ENCODE peak calls at places on chromosome 3, in nine cellular contexts. One of them, this sample, is unnamed.

GRCh38 chr3:54217828-54218227 is 95.5 kb downstream of the CACNA2D3 start:
- DNase-seq in RPMI7951: no peak
- DNase-seq in glomerular endothelial cell: no peak
- DNase-seq in left ventricle myocardium inferior: no peak
- DNase-seq in heart right ventricle: no peak
- DNase-seq in NCI-H2171 treated with DMSO at 0.1 percent for 48 hours: no peak
- DNase-seq in BJ: no peak
- DNase-seq in stimulated activated CD8-positive, alpha-beta memory T cell treated with anti-CD3 and anti-CD28 coated beads, Interleukin-15, amount 100 ng/mL, for 4 hours: no peak
- DNase-seq in T follicular helper cell: no peak
- DNase-seq in this sample: no peak

GRCh38 chr3:16516695-16517481 is 3.4 kb upstream of the RFTN1 start:
- DNase-seq in NCI-H2171 treated with DMSO at 0.1 percent for 48 hours: peak; percentile 53
- DNase-seq in RPMI7951: peak; percentile 72
- DNase-seq in T follicular helper cell: no peak
- DNase-seq in stimulated activated CD8-positive, alpha-beta memory T cell treated with anti-CD3 and anti-CD28 coated beads, Interleukin-15, amount 100 ng/mL, for 4 hours: no peak
- DNase-seq in heart right ventricle: peak; percentile 55
- DNase-seq in left ventricle myocardium inferior: peak; percentile 41
- DNase-seq in glomerular endothelial cell: peak; percentile 45
- DNase-seq in BJ: no peak
- DNase-seq in this sample: peak; percentile 70

GRCh38 chr3:108346301-108346989 is 50.1 kb downstream of the HHLA2 start:
- DNase-seq in RPMI7951: no peak
- DNase-seq in left ventricle myocardium inferior: no peak
- DNase-seq in BJ: no peak
- DNase-seq in stimulated activated CD8-positive, alpha-beta memory T cell treated with anti-CD3 and anti-CD28 coated beads, Interleukin-15, amount 100 ng/mL, for 4 hours: no peak
- DNase-seq in glomerular endothelial cell: no peak
- DNase-seq in T follicular helper cell: no peak
- DNase-seq in NCI-H2171 treated with DMSO at 0.1 percent for 48 hours: peak; percentile 35
- DNase-seq in heart right ventricle: no peak
- DNase-seq in this sample: no peak

GRCh38 chr3:73203633-73204032 is 142.2 kb downstream of the EBLN2 start:
- DNase-seq in glomerular endothelial cell: no peak
- DNase-seq in NCI-H2171 treated with DMSO at 0.1 percent for 48 hours: no peak
- DNase-seq in heart right ventricle: no peak
- DNase-seq in stimulated activated CD8-positive, alpha-beta memory T cell treated with anti-CD3 and anti-CD28 coated beads, Interleukin-15, amount 100 ng/mL, for 4 hours: no peak
- DNase-seq in RPMI7951: no peak
- DNase-seq in T follicular helper cell: no peak
- DNase-seq in left ventricle myocardium inferior: no peak
- DNase-seq in BJ: no peak
- DNase-seq in this sample: no peak

GRCh38 chr3:130379274-130379673 is 33.8 kb downstream of the COL6A5 start:
- DNase-seq in BJ: no peak
- DNase-seq in RPMI7951: peak; percentile 6
- DNase-seq in T follicular helper cell: no peak
- DNase-seq in stimulated activated CD8-positive, alpha-beta memory T cell treated with anti-CD3 and anti-CD28 coated beads, Interleukin-15, amount 100 ng/mL, for 4 hours: no peak
- DNase-seq in NCI-H2171 treated with DMSO at 0.1 percent for 48 hours: no peak
- DNase-seq in glomerular endothelial cell: no peak
- DNase-seq in left ventricle myocardium inferior: no peak
- DNase-seq in heart right ventricle: no peak
- DNase-seq in this sample: no peak

GRCh38 chr3:23884481-23884880 is 32.3 kb downstream of the NKIRAS1 start:
- DNase-seq in stimulated activated CD8-positive, alpha-beta memory T cell treated with anti-CD3 and anti-CD28 coated beads, Interleukin-15, amount 100 ng/mL, for 4 hours: no peak
- DNase-seq in heart right ventricle: no peak
- DNase-seq in RPMI7951: no peak
- DNase-seq in NCI-H2171 treated with DMSO at 0.1 percent for 48 hours: no peak
- DNase-seq in glomerular endothelial cell: no peak
- DNase-seq in left ventricle myocardium inferior: no peak
- DNase-seq in BJ: no peak
- DNase-seq in T follicular helper cell: no peak
- DNase-seq in this sample: no peak

GRCh38 chr3:107241217-107241616 is 136.0 kb upstream of the CCDC54 start:
- DNase-seq in stimulated activated CD8-positive, alpha-beta memory T cell treated with anti-CD3 and anti-CD28 coated beads, Interleukin-15, amount 100 ng/mL, for 4 hours: no peak
- DNase-seq in BJ: no peak
- DNase-seq in glomerular endothelial cell: no peak
- DNase-seq in heart right ventricle: peak; percentile 47
- DNase-seq in left ventricle myocardium inferior: peak; percentile 24
- DNase-seq in NCI-H2171 treated with DMSO at 0.1 percent for 48 hours: peak; percentile 56
- DNase-seq in RPMI7951: peak; percentile 24
- DNase-seq in T follicular helper cell: no peak
- DNase-seq in this sample: peak; percentile 27

GRCh38 chr3:113277414-113277813 is 66.1 kb downstream of the BOC start:
- DNase-seq in heart right ventricle: no peak
- DNase-seq in NCI-H2171 treated with DMSO at 0.1 percent for 48 hours: no peak
- DNase-seq in T follicular helper cell: no peak
- DNase-seq in left ventricle myocardium inferior: no peak
- DNase-seq in BJ: no peak
- DNase-seq in glomerular endothelial cell: no peak
- DNase-seq in RPMI7951: no peak
- DNase-seq in stimulated activated CD8-positive, alpha-beta memory T cell treated with anti-CD3 and anti-CD28 coated beads, Interleukin-15, amount 100 ng/mL, for 4 hours: no peak
- DNase-seq in this sample: no peak

GRCh38 chr3:128329491-128330300 is 137.0 kb downstream of the DNAJB8 start:
- DNase-seq in stimulated activated CD8-positive, alpha-beta memory T cell treated with anti-CD3 and anti-CD28 coated beads, Interleukin-15, amount 100 ng/mL, for 4 hours: no peak
- DNase-seq in NCI-H2171 treated with DMSO at 0.1 percent for 48 hours: no peak
- DNase-seq in heart right ventricle: no peak
- DNase-seq in glomerular endothelial cell: no peak
- DNase-seq in left ventricle myocardium inferior: no peak
- DNase-seq in T follicular helper cell: no peak
- DNase-seq in RPMI7951: no peak
- DNase-seq in BJ: no peak
- DNase-seq in this sample: no peak